ENCODE peak calls at places on chromosomes 6 and 20, in eight cellular contexts. V, O, C, R, G, E, M and F are unnamed samples.

GRCh38 chr20:4898282-4898681 is 103.0 kb downstream of the SLC23A2 start:
- DNase-seq in M (no peak), V (peak; percentile 5), C (peak; percentile 69), E (no peak), G (no peak), R (no peak), O (no peak), F (peak; percentile 18)

GRCh38 chr20:34627458-34627857 is 49.4 kb downstream of the PIGU start:
- DNase-seq in V (no peak), O (no peak), G (no peak), R (peak; percentile 51), C (no peak), E (no peak), M (no peak), F (no peak)

GRCh38 chr20:50286174-50286511 is 95.5 kb downstream of the CEBPB start:
- DNase-seq in M (no peak), R (no peak), C (no peak), E (no peak), O (no peak), V (no peak), G (no peak), F (no peak)

GRCh38 chr6:37822851-37823682 is 3.5 kb downstream of the ZFAND3 start:
- DNase-seq in M (peak; percentile 91), E (no peak), O (no peak), G (peak; percentile 17), R (no peak), C (no peak), V (no peak), F (no peak)

GRCh38 chr20:23320317-23320716 is 30.3 kb upstream of the NXT1 start:
- DNase-seq in M (peak; percentile 11), G (no peak), O (no peak), E (no peak), V (no peak), C (no peak), R (no peak), F (no peak)

GRCh38 chr20:44074252-44075151 is 112.5 kb downstream of the JPH2 start:
- DNase-seq in O (no peak), E (no peak), V (peak; percentile 32), M (no peak), R (peak; percentile 32), G (no peak), C (peak; percentile 48), F (peak; percentile 52)

GRCh38 chr20:64090165-64090564 is 6.0 kb upstream of the LKAAEAR1 start:
- DNase-seq in V (no peak), G (no peak), O (peak; percentile 69), C (no peak), M (no peak), E (no peak), R (no peak), F (no peak)

GRCh38 chr6:70312165-70312564 is 9.3 kb upstream of the COL9A1 start:
- DNase-seq in M (no peak), C (peak; percentile 3), E (no peak), G (no peak), O (no peak), R (no peak), V (no peak), F (peak; percentile 76)

GRCh38 chr20:52118696-52119095 is 72.9 kb downstream of the ZFP64 start:
- DNase-seq in M (no peak), C (no peak), R (no peak), G (no peak), V (no peak), E (no peak), O (no peak), F (no peak)

GRCh38 chr6:72624557-72625160 is 2.8 kb downstream of the KCNQ5 start:
- DNase-seq in M (peak; percentile 29), C (no peak), O (no peak), R (no peak), G (no peak), E (no peak), V (no peak), F (no peak)

GRCh38 chr6:315921-316752 is 23.9 kb downstream of the DUSP22 start:
- DNase-seq in R (no peak), O (no peak), C (no peak), M (no peak), G (no peak), V (no peak), E (no peak), F (no peak)

GRCh38 chr6:13992417-13993055 is 67.8 kb downstream of the RNF182 start:
- DNase-seq in C (peak; percentile 66), G (no peak), O (no peak), E (no peak), V (no peak), M (peak; percentile 35), R (no peak), F (peak; percentile 67)

GRCh38 chr6:110472739-110473138 is 3.7 kb downstream of the SLC22A16 start:
- DNase-seq in G (no peak), C (no peak), M (no peak), E (no peak), R (no peak), O (no peak), V (no peak), F (no peak)

GRCh38 chr6:134491473-134491872 is 173.6 kb upstream of the SGK1 start:
- DNase-seq in O (no peak), M (no peak), C (no peak), R (no peak), G (no peak), E (no peak), V (no peak), F (no peak)

GRCh38 chr20:36606171-36607116 is 865 bp downstream of the RAB5IF start:
- DNase-seq in O (no peak), E (no peak), G (no peak), C (no peak), M (peak; percentile 56), R (no peak), V (no peak), F (no peak)

GRCh38 chr20:6038256-6038655 is 15.6 kb downstream of the LRRN4 start:
- DNase-seq in C (no peak), E (no peak), V (no peak), O (no peak), R (no peak), M (no peak), G (no peak), F (no peak)

GRCh38 chr6:1870902-1871301 is 261.2 kb downstream of the FOXC1 start:
- DNase-seq in R (no peak), E (no peak), V (no peak), O (no peak), M (no peak), G (no peak), C (no peak), F (no peak)

GRCh38 chr6:17352302-17352701 is 41.1 kb upstream of the CAP2 start:
- DNase-seq in R (no peak), V (no peak), O (no peak), C (no peak), M (no peak), G (no peak), E (no peak), F (no peak)

GRCh38 chr6:41917528-41917927 is 3.4 kb downstream of the MED20 start:
- DNase-seq in E (no peak), V (peak; percentile 79), M (peak; percentile 47), R (no peak), G (no peak), O (no peak), C (peak; percentile 82), F (peak; percentile 95)

GRCh38 chr20:56440346-56441007 is 27.9 kb upstream of the RTF2 start:
- DNase-seq in O (no peak), V (no peak), G (no peak), R (no peak), E (no peak), C (no peak), M (no peak), F (no peak)

GRCh38 chr20:6711950-6712634 is 55.4 kb upstream of the BMP2 start:
- DNase-seq in G (no peak), O (no peak), R (no peak), E (no peak), C (no peak), V (no peak), M (no peak), F (no peak)

GRCh38 chr20:56566621-56567020 is 33.6 kb downstream of the FAM209B start:
- DNase-seq in R (peak; percentile 70), E (no peak), G (no peak), C (no peak), O (no peak), M (no peak), V (no peak), F (no peak)

GRCh38 chr20:19460386-19460785 is 247.9 kb downstream of the SLC24A3 start:
- DNase-seq in E (no peak), C (peak; percentile 70), V (peak; percentile 10), R (no peak), O (no peak), G (no peak), M (no peak), F (peak; percentile 15)

GRCh38 chr6:91299544-91300491 is 712.9 kb upstream of the MAP3K7 start:
- DNase-seq in O (no peak), R (no peak), V (no peak), C (no peak), M (no peak), G (no peak), E (peak; percentile 76), F (no peak)

GRCh38 chr20:39960522-39961420 is 728.3 kb downstream of the MAFB start:
- DNase-seq in M (no peak), O (no peak), E (peak; percentile 47), V (no peak), R (peak; percentile 11), G (no peak), C (no peak), F (no peak)

GRCh38 chr6:4599924-4600323 is 176.3 kb upstream of the CDYL start:
- DNase-seq in O (no peak), C (no peak), M (no peak), V (no peak), E (no peak), R (no peak), G (no peak), F (peak; percentile 89)

GRCh38 chr20:5145365-5146301 is 18.8 kb downstream of the CDS2 start:
- DNase-seq in C (no peak), R (no peak), O (no peak), M (no peak), G (no peak), E (no peak), V (no peak), F (no peak)

GRCh38 chr6:89688328-89688727 is 49.8 kb upstream of the LYRM2 start:
- DNase-seq in M (no peak), G (no peak), V (no peak), O (no peak), C (no peak), R (no peak), E (no peak), F (no peak)